ENCODE peak calls at places on chromosomes 13 and 19, in four cellular contexts. V is testis, M is breast epithelium, Z is tibial nerve. K is an unnamed sample. For H3K4me1, the result is how much of the 10 kb centered on the place peaks cover.

GRCh38 chr19:33660426-33661160 is 38.8 kb downstream of the CHST8 start:
- DNase-seq in M (no peak), V (no peak), Z (no peak), K (no peak)

GRCh38 chr19:13827656-13828055 is 32.4 kb downstream of the ZSWIM4 start:
- DNase-seq in M (no peak), Z (no peak), V (no peak), K (no peak)

GRCh38 chr13:30481241-30481760 is 15.6 kb upstream of the HMGB1 start:
- DNase-seq in V (no peak), Z (no peak), M (no peak), K (no peak)

GRCh38 chr19:27794444-27795042 is 1418.4 kb downstream of the UQCRFS1 start:
- DNase-seq in M (no peak), Z (no peak), V (peak), K (no peak)

GRCh38 chr13:29111446-29111845 is 291.3 kb downstream of the MTUS2 start:
- DNase-seq in M (no peak), Z (no peak), V (no peak), K (no peak)

GRCh38 chr19:40831502-40832430 is 18.5 kb downstream of the CYP2A6 start:
- DNase-seq in Z (peak), V (no peak), M (no peak), K (peak)

GRCh38 chr13:48038763-48039162 is 1.2 kb downstream of the NUDT15 start:
- DNase-seq in M (no peak), V (no peak), Z (no peak), K (no peak)

GRCh38 chr13:60267498-60268202 is 103.9 kb upstream of the DIAPH3 start:
- DNase-seq in M (no peak), V (peak), Z (no peak), K (no peak)

GRCh38 chr13:34620073-34620858 is 321.8 kb upstream of the NBEA start:
- DNase-seq in Z (no peak), M (no peak), V (no peak), K (no peak)

GRCh38 chr13:60620611-60621395 is 223.8 kb downstream of the TDRD3 start:
- DNase-seq in Z (no peak), M (no peak), V (no peak), K (no peak)

GRCh38 chr19:46919324-46919723 is 58.5 kb downstream of the ARHGAP35 start:
- DNase-seq in M (no peak), V (no peak), Z (no peak), K (no peak)

GRCh38 chr19:35236638-35237400 is 8.3 kb upstream of the FAM187B start:
- DNase-seq in V (no peak), Z (no peak), M (no peak), K (no peak)

GRCh38 chr19:41601771-41602170 is 25.1 kb downstream of the CEACAM4 start:
- DNase-seq in M (no peak), V (no peak), Z (no peak), K (no peak)

GRCh38 chr13:75395056-75395455 is 86.9 kb downstream of the TBC1D4 start:
- DNase-seq in M (no peak), V (no peak), Z (no peak), K (no peak)

GRCh38 chr13:45921337-45921736 is 69.8 kb upstream of the SIAH3 start:
- DNase-seq in Z (no peak), V (no peak), M (no peak), K (no peak)

GRCh38 chr13:30997697-30998547 is 65.5 kb downstream of the TEX26 start:
- DNase-seq in M (no peak), Z (no peak), V (no peak), K (peak)

GRCh38 chr13:80173224-80173623 is 167.7 kb downstream of the SPRY2 start:
- DNase-seq in V (no peak), M (no peak), Z (peak), K (peak)

GRCh38 chr13:111893071-111893606 is 173.8 kb upstream of the SOX1 start:
- DNase-seq in M (peak), Z (no peak), V (peak), K (peak)

GRCh38 chr13:29496241-29496712 is 99.2 kb downstream of the SLC7A1 start:
- DNase-seq in M (no peak), V (peak), Z (no peak), K (no peak)

GRCh38 chr19:2289714-2290435 is 7.9 kb upstream of the PEAK3 start:
- DNase-seq in Z (no peak), V (no peak), M (no peak), K (no peak)

GRCh38 chr19:44925114-44925891 is 10.9 kb downstream of the APOC1 start:
- DNase-seq in V (peak), Z (peak), M (no peak), K (peak)

GRCh38 chr19:44951179-44952159 is 3.7 kb upstream of the CLPTM1 start:
- DNase-seq in Z (peak), M (peak), V (peak), K (peak)

GRCh38 chr19:29525901-29526729 is at the start of gene VSTM2B:
- DNase-seq in M (no peak), V (no peak), Z (no peak), K (no peak)

GRCh38 chr13:78121459-78122348 is 203.1 kb upstream of the EDNRB start:
- DNase-seq in M (no peak), V (peak), Z (peak), K (peak)

GRCh38 chr19:35354898-35355297 is 3.4 kb upstream of the FFAR3 start:
- DNase-seq in V (no peak), M (peak), Z (no peak), K (no peak)

DNA sequence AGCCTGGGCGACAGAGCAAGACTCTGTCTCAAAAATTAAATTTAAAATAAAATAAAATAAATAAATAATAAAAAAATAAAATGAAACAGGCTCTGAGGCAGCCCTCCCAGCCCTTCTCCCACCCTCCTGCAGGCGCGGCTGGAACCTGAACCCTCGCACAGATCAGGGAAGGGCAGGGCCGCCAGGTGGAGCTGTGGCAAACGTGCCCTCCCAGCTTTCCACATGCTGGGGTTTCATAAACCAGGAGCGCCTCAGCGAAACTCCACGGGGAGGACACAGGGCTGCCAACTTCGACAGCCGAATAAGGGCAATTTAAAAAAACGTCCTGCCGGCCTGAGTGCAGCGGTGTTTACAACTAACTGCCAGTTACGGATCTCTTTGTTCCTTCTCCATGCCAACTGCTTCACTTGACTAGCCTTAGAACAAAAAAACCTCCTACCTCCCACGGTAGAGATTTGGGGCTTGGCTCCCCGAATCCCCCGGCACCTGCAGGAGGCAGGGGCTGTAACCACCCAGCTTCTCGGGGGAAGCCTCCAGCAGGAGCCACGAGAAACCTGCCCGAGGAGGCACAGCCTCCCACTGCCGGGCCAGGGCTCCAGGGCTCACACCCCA is 15.9 kb downstream of the ZNF787 start:
- DNase-seq in V (peak), M (peak), Z (peak), K (peak)
- TF ChIP-seq CTCF in V (peak), M (peak), Z (peak), K (peak)

GRCh38 chr19:1268392-1269064 is 604 bp upstream of the CIRBP start:
- DNase-seq in M (no peak), Z (no peak), V (no peak), K (no peak)

GRCh38 chr19:1266116-1266817 is 2.9 kb upstream of the CIRBP start:
- DNase-seq in M (peak), Z (no peak), V (peak), K (peak)

GRCh38 chr19:1265611-1266115 is 3.5 kb upstream of the CIRBP start:
- DNase-seq in V (no peak), M (no peak), Z (no peak), K (peak)

GRCh38 chr19:1267441-1268391 is 1.4 kb upstream of the CIRBP start:
- DNase-seq in Z (no peak), V (no peak), M (no peak), K (peak)

DNA sequence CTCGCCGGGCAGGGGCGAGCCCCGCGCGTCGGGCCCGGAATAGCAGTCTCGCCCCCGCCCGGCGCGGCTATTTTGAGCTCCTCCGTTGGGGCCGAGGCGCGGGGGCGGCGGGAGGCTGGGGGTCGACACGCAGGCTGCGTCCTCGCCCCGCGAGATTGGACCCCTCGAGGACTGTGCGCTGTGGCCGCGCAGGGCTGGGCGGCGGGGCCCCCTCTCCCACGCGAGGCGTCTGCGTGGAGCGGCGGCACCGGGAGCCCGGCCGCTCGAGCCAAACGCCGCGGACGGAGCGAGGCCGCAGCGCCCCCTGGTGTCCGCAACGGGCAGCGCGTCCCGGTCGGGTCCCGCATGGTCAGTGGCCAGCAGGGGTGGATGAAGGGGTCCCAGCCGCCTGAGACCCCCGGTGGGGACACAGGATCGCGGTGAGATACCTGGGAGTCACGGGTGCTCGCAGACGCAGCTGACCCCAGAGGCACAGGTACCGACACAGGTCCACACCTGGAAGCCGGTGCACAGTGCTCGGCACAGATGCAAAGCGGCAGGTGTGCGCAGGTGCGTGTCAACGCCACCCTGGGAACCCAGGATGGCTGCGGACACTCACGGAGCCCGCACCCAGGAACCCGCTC is 2.2 kb upstream of the CIRBP start:
- DNase-seq in Z (no peak), M (peak), V (peak), K (peak)
- TF ChIP-seq POLR2A in Z (no peak), M (no peak), V (no peak), K (no peak)

DNA sequence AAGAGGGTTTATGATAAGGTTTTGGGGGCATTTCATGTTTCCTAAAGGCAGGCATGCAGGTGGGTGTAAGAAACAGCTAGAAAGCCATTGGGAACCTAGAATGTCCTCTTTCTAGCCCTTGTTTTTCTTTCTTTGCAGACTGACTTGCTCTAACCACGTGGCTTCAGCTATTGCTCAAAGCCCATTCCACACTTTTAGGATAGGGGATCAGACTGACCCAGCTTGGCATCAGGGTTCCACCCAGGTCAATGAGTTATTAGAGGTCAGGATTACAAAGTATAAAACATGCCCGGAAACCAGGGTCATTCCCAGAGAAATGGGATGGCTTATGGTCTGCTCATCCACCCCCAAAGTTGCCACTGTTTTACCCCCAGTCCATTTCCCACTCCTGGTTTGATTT is 16.8 kb downstream of the PHF11 start:
- DNase-seq in V (no peak), Z (no peak), M (no peak), K (no peak)
- H3K4me1 ChIP-seq in V (under half), Z (under half), M (under half), K (under half)

GRCh38 chr19:11560404-11560988 is 1.5 kb upstream of the ELOF1 start:
- DNase-seq in V (peak), M (no peak), Z (no peak), K (no peak)

GRCh38 chr19:11563530-11563929 is 4.5 kb upstream of the ELOF1 start:
- DNase-seq in Z (no peak), V (no peak), M (no peak), K (no peak)

GRCh38 chr19:11556634-11557420 is 2.2 kb downstream of the ELOF1 start:
- DNase-seq in Z (no peak), M (no peak), V (no peak), K (no peak)

GRCh38 chr19:11555246-11555645 is 3.8 kb downstream of the ELOF1 start:
- DNase-seq in V (no peak), M (no peak), Z (no peak), K (no peak)

GRCh38 chr19:11558881-11559828 is at the start of gene ELOF1:
- DNase-seq in M (peak), V (peak), Z (peak), K (peak)
- TF ChIP-seq CTCF in M (peak), V (no peak), Z (no peak), K (peak)

K was measured in adrenal gland.